ENCODE peak calls at places on chromosomes 1 and 21, in six cellular contexts. One of them, this sample, is unnamed. For H3K36me3, the result is how much of the 10 kb centered on the place peaks cover.

GRCh38 chr1:214420341-214420740 is 131.1 kb downstream of the PTPN14 start:
- DNase-seq in HCT116: no peak
- DNase-seq in prostate gland: no peak
- DNase-seq in HepG2: no peak
- DNase-seq in Panc1: no peak
- DNase-seq in stomach: no peak
- DNase-seq in this sample: no peak

GRCh38 chr21:15604424-15604823 is 125.4 kb upstream of the USP25 start:
- DNase-seq in prostate gland: no peak
- DNase-seq in HepG2: no peak
- DNase-seq in HCT116: no peak
- DNase-seq in Panc1: no peak
- DNase-seq in stomach: no peak
- DNase-seq in this sample: no peak

GRCh38 chr21:43972850-43973633 is 39.1 kb upstream of the TRAPPC10 start:
- DNase-seq in stomach: peak
- DNase-seq in HepG2: no peak
- DNase-seq in HCT116: no peak
- DNase-seq in Panc1: no peak
- DNase-seq in prostate gland: no peak
- DNase-seq in this sample: no peak

GRCh38 chr1:3014041-3014440 is 7.2 kb upstream of the ACTRT2 start:
- DNase-seq in Panc1: no peak
- DNase-seq in stomach: no peak
- DNase-seq in prostate gland: no peak
- DNase-seq in HCT116: no peak
- DNase-seq in HepG2: no peak
- DNase-seq in this sample: no peak

GRCh38 chr1:224253721-224254120 is 70.7 kb downstream of the DEGS1 start:
- DNase-seq in HCT116: no peak
- DNase-seq in stomach: no peak
- DNase-seq in Panc1: no peak
- DNase-seq in HepG2: no peak
- DNase-seq in prostate gland: no peak
- DNase-seq in this sample: no peak

GRCh38 chr1:12434174-12434573 is 183.8 kb downstream of the DHRS3 start:
- DNase-seq in Panc1: no peak
- DNase-seq in HCT116: peak
- DNase-seq in stomach: no peak
- DNase-seq in HepG2: no peak
- DNase-seq in prostate gland: no peak
- DNase-seq in this sample: no peak

GRCh38 chr1:207361910-207362309 is 40.4 kb downstream of the CD55 start:
- DNase-seq in HCT116: no peak
- DNase-seq in stomach: no peak
- DNase-seq in Panc1: no peak
- DNase-seq in HepG2: no peak
- DNase-seq in prostate gland: no peak
- DNase-seq in this sample: no peak

GRCh38 chr1:183129921-183130675 is 56.0 kb upstream of the LAMC2 start:
- DNase-seq in HCT116: no peak
- DNase-seq in stomach: no peak
- DNase-seq in Panc1: no peak
- DNase-seq in HepG2: no peak
- DNase-seq in prostate gland: no peak
- DNase-seq in this sample: peak

GRCh38 chr1:248596615-248597014 is 885 bp downstream of the OR2T10 start:
- DNase-seq in HepG2: no peak
- DNase-seq in stomach: no peak
- DNase-seq in Panc1: no peak
- DNase-seq in prostate gland: no peak
- DNase-seq in HCT116: no peak
- DNase-seq in this sample: no peak

GRCh38 chr1:89305493-89305892 is 32.8 kb upstream of the GBP5 start:
- DNase-seq in HCT116: no peak
- DNase-seq in prostate gland: no peak
- DNase-seq in Panc1: no peak
- DNase-seq in HepG2: no peak
- DNase-seq in stomach: no peak
- DNase-seq in this sample: no peak

GRCh38 chr1:90325165-90325564 is 330.3 kb downstream of the ZNF326 start:
- DNase-seq in Panc1: no peak
- DNase-seq in HepG2: no peak
- DNase-seq in prostate gland: no peak
- DNase-seq in HCT116: no peak
- DNase-seq in stomach: no peak
- DNase-seq in this sample: no peak

GRCh38 chr1:206923009-206923960 is 1.5 kb upstream of the FCMR start:
- DNase-seq in prostate gland: no peak
- DNase-seq in HepG2: no peak
- DNase-seq in stomach: no peak
- DNase-seq in HCT116: no peak
- DNase-seq in Panc1: no peak
- DNase-seq in this sample: no peak

GRCh38 chr1:66916320-66916719 is 8.3 kb downstream of the DNAI4 start:
- DNase-seq in stomach: no peak
- DNase-seq in prostate gland: no peak
- DNase-seq in Panc1: no peak
- DNase-seq in HCT116: no peak
- DNase-seq in HepG2: peak
- DNase-seq in this sample: no peak

GRCh38 chr1:88920845-88921244 is 29.5 kb upstream of the GTF2B start:
- DNase-seq in stomach: no peak
- DNase-seq in HCT116: no peak
- DNase-seq in prostate gland: no peak
- DNase-seq in Panc1: no peak
- DNase-seq in HepG2: peak
- DNase-seq in this sample: no peak

GRCh38 chr1:6673816-6674398 is 27.7 kb downstream of the DNAJC11 start:
- DNase-seq in HepG2: no peak
- DNase-seq in HCT116: no peak
- DNase-seq in stomach: no peak
- DNase-seq in Panc1: no peak
- DNase-seq in prostate gland: no peak
- DNase-seq in this sample: no peak

GRCh38 chr1:239906394-239906793 is 185.3 kb upstream of the FMN2 start:
- DNase-seq in Panc1: no peak
- DNase-seq in HCT116: no peak
- DNase-seq in stomach: no peak
- DNase-seq in HepG2: no peak
- DNase-seq in prostate gland: no peak
- DNase-seq in this sample: no peak

DNA sequence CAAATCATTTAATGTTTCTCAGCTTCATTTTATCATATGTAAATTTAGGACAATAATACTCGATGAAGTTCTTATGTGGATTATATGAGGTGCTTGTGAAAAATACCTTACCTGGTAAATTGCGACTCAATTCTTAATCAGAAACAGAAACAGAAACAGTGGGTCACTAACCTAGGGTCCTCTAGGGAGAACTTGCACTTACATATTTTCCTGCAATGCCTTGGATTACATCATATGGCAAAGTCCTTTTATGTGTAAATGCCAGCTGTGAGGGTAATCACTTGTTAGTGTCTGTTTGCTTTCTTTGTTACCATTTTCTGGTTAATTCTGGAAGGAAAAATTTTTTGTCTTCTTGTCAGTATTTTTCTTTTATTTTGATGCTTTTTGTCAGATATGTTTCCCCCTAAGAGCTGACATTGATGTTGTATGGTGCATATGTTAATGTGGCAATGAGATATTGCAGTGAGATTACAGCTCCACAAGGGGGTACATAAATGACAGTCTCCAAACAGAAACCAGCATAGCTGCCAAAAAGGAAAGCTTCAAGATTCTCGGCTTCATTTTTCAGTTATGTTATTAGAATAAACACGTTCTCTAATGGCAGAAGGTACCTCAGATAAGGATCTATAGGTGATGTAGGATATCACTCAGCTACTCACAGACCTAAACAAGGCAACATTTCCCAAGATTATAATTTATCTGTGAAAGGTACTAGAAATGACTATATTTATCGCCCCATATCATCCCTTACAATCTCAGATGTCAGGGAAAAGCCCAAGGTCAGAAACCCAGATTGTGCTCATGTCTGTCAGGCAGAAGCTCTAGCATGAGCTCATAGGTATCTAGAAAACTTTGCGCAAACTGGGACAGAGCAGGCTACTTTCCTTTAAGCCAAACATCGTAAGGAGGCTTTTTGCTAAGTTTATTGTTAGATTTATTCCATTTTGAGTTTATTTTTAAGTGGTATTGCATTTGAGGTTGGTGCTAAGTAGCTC is 119.9 kb downstream of the FASLG start:
- DNase-seq in Panc1: no peak
- DNase-seq in stomach: no peak
- DNase-seq in HCT116: no peak
- DNase-seq in HepG2: no peak
- DNase-seq in prostate gland: no peak
- DNase-seq in this sample: no peak
- TF ChIP-seq CTCF in Panc1: no peak
- TF ChIP-seq CTCF in stomach: no peak
- TF ChIP-seq CTCF in HCT116: peak
- TF ChIP-seq CTCF in HepG2: no peak
- TF ChIP-seq CTCF in prostate gland: no peak
- TF ChIP-seq CTCF in this sample: no peak

GRCh38 chr1:43402055-43402865 is 12.6 kb downstream of the SZT2 start:
- DNase-seq in stomach: no peak
- DNase-seq in Panc1: no peak
- DNase-seq in HepG2: no peak
- DNase-seq in HCT116: no peak
- DNase-seq in prostate gland: peak
- DNase-seq in this sample: no peak

GRCh38 chr1:43405876-43406234 is 16.2 kb downstream of the SZT2 start:
- DNase-seq in prostate gland: no peak
- DNase-seq in HCT116: no peak
- DNase-seq in stomach: no peak
- DNase-seq in HepG2: no peak
- DNase-seq in Panc1: no peak
- DNase-seq in this sample: no peak

GRCh38 chr1:43405219-43405875 is 15.6 kb downstream of the SZT2 start:
- DNase-seq in HCT116: no peak
- DNase-seq in HepG2: no peak
- DNase-seq in prostate gland: no peak
- DNase-seq in stomach: no peak
- DNase-seq in Panc1: no peak
- DNase-seq in this sample: no peak

DNA sequence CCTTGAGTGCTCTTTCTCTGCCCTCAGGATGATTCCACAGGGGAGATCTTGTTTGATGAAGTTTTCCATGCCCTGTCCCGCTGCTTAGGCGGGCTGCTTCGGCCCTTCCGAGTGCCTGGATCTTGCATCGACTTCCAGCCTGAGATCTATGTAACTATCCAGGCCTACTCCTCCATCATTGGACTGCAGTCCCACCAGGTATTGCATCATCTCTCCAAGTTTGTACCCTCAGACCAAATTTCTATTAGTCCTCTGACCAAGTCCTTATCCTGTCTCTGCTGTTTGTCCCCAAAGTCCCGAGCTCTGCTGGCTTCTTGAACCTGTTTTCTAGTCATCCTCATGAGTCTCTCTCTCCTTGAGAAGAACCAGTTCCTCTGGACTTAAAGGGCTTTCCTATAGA is 14.7 kb downstream of the SZT2 start:
- DNase-seq in prostate gland: no peak
- DNase-seq in HepG2: no peak
- DNase-seq in stomach: no peak
- DNase-seq in Panc1: no peak
- DNase-seq in HCT116: no peak
- DNase-seq in this sample: no peak
- H3K36me3 ChIP-seq in prostate gland: under half
- H3K36me3 ChIP-seq in HepG2: under half
- H3K36me3 ChIP-seq in stomach: under half
- H3K36me3 ChIP-seq in Panc1: under half
- H3K36me3 ChIP-seq in HCT116: under half
- H3K36me3 ChIP-seq in this sample: half or more

DNA sequence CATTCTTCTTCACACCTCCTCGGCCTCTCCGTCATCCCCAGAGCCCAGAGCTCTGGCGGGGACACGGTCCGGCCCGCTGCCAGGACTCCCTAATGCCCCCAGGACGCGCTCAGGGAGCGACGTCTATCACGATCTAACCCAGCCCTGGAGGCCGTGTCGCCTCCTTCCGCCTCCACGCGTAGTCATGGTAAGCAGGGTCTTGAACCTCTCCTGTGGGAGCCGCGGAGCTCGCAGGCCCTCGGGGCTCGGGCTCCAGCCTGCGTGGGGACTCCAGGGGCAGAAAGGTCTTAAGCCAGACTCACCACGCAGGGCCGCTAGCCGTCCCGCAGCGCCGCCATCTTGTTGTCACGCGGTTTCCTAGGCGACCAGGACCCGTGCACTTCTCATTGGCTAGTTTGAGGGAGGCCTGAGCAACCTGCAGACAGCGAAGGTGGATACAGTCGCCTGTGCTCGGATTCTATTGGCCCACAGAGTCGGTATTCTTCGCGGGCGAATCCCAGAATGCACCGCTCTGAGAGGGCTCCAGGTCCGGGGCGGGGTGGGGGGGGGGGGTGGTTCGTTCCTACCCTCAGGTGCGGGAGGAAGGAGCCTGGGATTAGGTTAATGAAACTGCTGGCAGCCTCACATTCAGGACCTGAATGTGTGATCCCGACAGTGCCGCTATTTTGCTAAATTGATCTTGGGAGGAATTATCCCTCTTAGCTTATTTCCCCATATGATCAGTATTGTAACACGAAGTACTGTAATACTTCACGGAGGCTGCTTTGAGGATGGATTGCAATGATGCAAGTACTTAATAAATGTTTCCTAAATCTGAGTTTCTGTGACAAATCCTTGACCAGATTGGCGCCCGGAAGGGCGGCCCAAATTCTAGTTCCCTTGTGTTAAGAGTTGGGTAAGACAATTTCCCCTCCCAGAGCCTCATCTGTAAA is at the start of gene UBXN11:
- DNase-seq in prostate gland: peak
- DNase-seq in stomach: peak
- DNase-seq in Panc1: peak
- DNase-seq in HCT116: peak
- DNase-seq in HepG2: peak
- DNase-seq in this sample: peak
- TF ChIP-seq POLR2AphosphoS5 in prostate gland: peak
- TF ChIP-seq POLR2AphosphoS5 in stomach: no peak
- TF ChIP-seq POLR2AphosphoS5 in Panc1: peak
- TF ChIP-seq POLR2AphosphoS5 in HCT116: peak
- TF ChIP-seq POLR2AphosphoS5 in HepG2: peak
- TF ChIP-seq POLR2AphosphoS5 in this sample: peak

DNA sequence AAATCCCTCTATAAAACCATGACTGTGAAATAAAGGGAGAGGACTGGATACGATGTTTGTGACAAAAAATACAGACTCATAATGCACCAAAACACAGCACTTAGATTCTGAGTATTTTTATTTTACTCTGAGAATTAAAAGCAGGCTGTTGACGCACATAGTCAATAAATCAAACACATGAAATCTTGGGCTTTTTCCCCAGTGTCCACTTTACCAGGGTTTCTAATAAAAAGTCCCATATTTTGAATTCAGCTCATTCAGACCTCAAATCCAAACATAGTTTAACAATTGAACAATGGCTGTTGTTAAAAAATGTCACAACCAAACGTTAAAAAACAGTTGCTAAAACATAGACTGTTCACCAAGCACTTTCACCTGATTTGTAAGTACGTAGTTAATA is 553.4 kb downstream of the LTN1 start:
- DNase-seq in HepG2: no peak
- DNase-seq in stomach: no peak
- DNase-seq in HCT116: no peak
- DNase-seq in Panc1: no peak
- DNase-seq in prostate gland: no peak
- DNase-seq in this sample: no peak
- TF ChIP-seq CTCF in HepG2: no peak
- TF ChIP-seq CTCF in stomach: no peak
- TF ChIP-seq CTCF in HCT116: no peak
- TF ChIP-seq CTCF in Panc1: no peak
- TF ChIP-seq CTCF in prostate gland: no peak
- TF ChIP-seq CTCF in this sample: no peak

This sample was measured in suprapubic skin.